ENCODE peak calls at places on chromosome 11, in ten cellular contexts. One of them, this sample, is unnamed. For H3K36me3 and H3K27me3, the result is how much of the 10 kb centered on the place peaks cover.

GRCh38 chr11:17638311-17638710 is 81.1 kb upstream of the MYOD1 start:
- DNase-seq in CD4-positive, CD25-positive, alpha-beta regulatory T cell: no peak
- DNase-seq in thoracic aorta: no peak
- DNase-seq in neuronal stem cell: no peak
- DNase-seq in neural progenitor cell: no peak
- DNase-seq in endothelial cell of umbilical vein: no peak
- DNase-seq in vagina: no peak
- DNase-seq in heart right ventricle: no peak
- DNase-seq in SJCRH30: no peak
- DNase-seq in DND-41: no peak
- DNase-seq in this sample: peak

GRCh38 chr11:5486421-5486820 is 2.1 kb upstream of the OR52D1 start:
- DNase-seq in CD4-positive, CD25-positive, alpha-beta regulatory T cell: no peak
- DNase-seq in thoracic aorta: no peak
- DNase-seq in neuronal stem cell: no peak
- DNase-seq in neural progenitor cell: no peak
- DNase-seq in endothelial cell of umbilical vein: no peak
- DNase-seq in vagina: no peak
- DNase-seq in heart right ventricle: no peak
- DNase-seq in SJCRH30: no peak
- DNase-seq in DND-41: no peak
- DNase-seq in this sample: no peak

GRCh38 chr11:16611395-16612233 is 126.8 kb upstream of the C11orf58 start:
- DNase-seq in CD4-positive, CD25-positive, alpha-beta regulatory T cell: no peak
- DNase-seq in thoracic aorta: no peak
- DNase-seq in neuronal stem cell: peak
- DNase-seq in neural progenitor cell: peak
- DNase-seq in endothelial cell of umbilical vein: no peak
- DNase-seq in vagina: no peak
- DNase-seq in heart right ventricle: no peak
- DNase-seq in SJCRH30: no peak
- DNase-seq in DND-41: no peak
- DNase-seq in this sample: peak

GRCh38 chr11:94131363-94132115 is 2.9 kb downstream of the PANX1 start:
- DNase-seq in CD4-positive, CD25-positive, alpha-beta regulatory T cell: no peak
- DNase-seq in thoracic aorta: no peak
- DNase-seq in neuronal stem cell: no peak
- DNase-seq in neural progenitor cell: no peak
- DNase-seq in endothelial cell of umbilical vein: peak
- DNase-seq in vagina: no peak
- DNase-seq in heart right ventricle: no peak
- DNase-seq in SJCRH30: no peak
- DNase-seq in DND-41: no peak
- DNase-seq in this sample: no peak

GRCh38 chr11:111207213-111207612 is 38.3 kb upstream of the POU2AF2 start:
- DNase-seq in CD4-positive, CD25-positive, alpha-beta regulatory T cell: no peak
- DNase-seq in thoracic aorta: no peak
- DNase-seq in neuronal stem cell: no peak
- DNase-seq in neural progenitor cell: no peak
- DNase-seq in endothelial cell of umbilical vein: no peak
- DNase-seq in vagina: no peak
- DNase-seq in heart right ventricle: no peak
- DNase-seq in SJCRH30: no peak
- DNase-seq in DND-41: no peak
- DNase-seq in this sample: no peak

GRCh38 chr11:3021125-3021524 is 29.0 kb upstream of the NAP1L4 start:
- DNase-seq in CD4-positive, CD25-positive, alpha-beta regulatory T cell: peak
- DNase-seq in thoracic aorta: no peak
- DNase-seq in neuronal stem cell: peak
- DNase-seq in neural progenitor cell: peak
- DNase-seq in endothelial cell of umbilical vein: peak
- DNase-seq in vagina: no peak
- DNase-seq in heart right ventricle: no peak
- DNase-seq in SJCRH30: peak
- DNase-seq in DND-41: no peak
- DNase-seq in this sample: peak

GRCh38 chr11:100908746-100909145 is 220.9 kb downstream of the PGR start:
- DNase-seq in CD4-positive, CD25-positive, alpha-beta regulatory T cell: no peak
- DNase-seq in thoracic aorta: no peak
- DNase-seq in neuronal stem cell: no peak
- DNase-seq in neural progenitor cell: no peak
- DNase-seq in endothelial cell of umbilical vein: no peak
- DNase-seq in vagina: no peak
- DNase-seq in heart right ventricle: no peak
- DNase-seq in SJCRH30: no peak
- DNase-seq in DND-41: peak
- DNase-seq in this sample: no peak

GRCh38 chr11:3058753-3059664 is 1.8 kb upstream of the CARS1 start:
- DNase-seq in CD4-positive, CD25-positive, alpha-beta regulatory T cell: no peak
- DNase-seq in thoracic aorta: no peak
- DNase-seq in neuronal stem cell: no peak
- DNase-seq in neural progenitor cell: no peak
- DNase-seq in endothelial cell of umbilical vein: peak
- DNase-seq in vagina: no peak
- DNase-seq in heart right ventricle: no peak
- DNase-seq in SJCRH30: no peak
- DNase-seq in DND-41: no peak
- DNase-seq in this sample: peak

GRCh38 chr11:47915407-47916137 is 64.8 kb upstream of the PTPRJ start:
- DNase-seq in CD4-positive, CD25-positive, alpha-beta regulatory T cell: no peak
- DNase-seq in thoracic aorta: no peak
- DNase-seq in neuronal stem cell: no peak
- DNase-seq in neural progenitor cell: no peak
- DNase-seq in endothelial cell of umbilical vein: peak
- DNase-seq in vagina: no peak
- DNase-seq in heart right ventricle: peak
- DNase-seq in SJCRH30: no peak
- DNase-seq in DND-41: no peak
- DNase-seq in this sample: no peak

GRCh38 chr11:93039841-93040240 is 70.4 kb downstream of the MTNR1B start:
- DNase-seq in CD4-positive, CD25-positive, alpha-beta regulatory T cell: no peak
- DNase-seq in thoracic aorta: no peak
- DNase-seq in neuronal stem cell: no peak
- DNase-seq in neural progenitor cell: no peak
- DNase-seq in endothelial cell of umbilical vein: no peak
- DNase-seq in vagina: no peak
- DNase-seq in heart right ventricle: no peak
- DNase-seq in SJCRH30: no peak
- DNase-seq in DND-41: no peak
- DNase-seq in this sample: no peak

GRCh38 chr11:77170107-77170506 is 42.1 kb downstream of the MYO7A start:
- DNase-seq in CD4-positive, CD25-positive, alpha-beta regulatory T cell: no peak
- DNase-seq in thoracic aorta: no peak
- DNase-seq in neuronal stem cell: no peak
- DNase-seq in neural progenitor cell: peak
- DNase-seq in endothelial cell of umbilical vein: no peak
- DNase-seq in vagina: no peak
- DNase-seq in heart right ventricle: no peak
- DNase-seq in SJCRH30: peak
- DNase-seq in DND-41: no peak
- DNase-seq in this sample: peak

GRCh38 chr11:40140560-40140959 is 1318.9 kb downstream of the LRRC4C start:
- DNase-seq in CD4-positive, CD25-positive, alpha-beta regulatory T cell: no peak
- DNase-seq in thoracic aorta: no peak
- DNase-seq in neuronal stem cell: no peak
- DNase-seq in neural progenitor cell: no peak
- DNase-seq in endothelial cell of umbilical vein: no peak
- DNase-seq in vagina: no peak
- DNase-seq in heart right ventricle: no peak
- DNase-seq in SJCRH30: no peak
- DNase-seq in DND-41: no peak
- DNase-seq in this sample: no peak

GRCh38 chr11:120333801-120334200 is 2.4 kb upstream of the ARHGEF12 start:
- DNase-seq in CD4-positive, CD25-positive, alpha-beta regulatory T cell: no peak
- DNase-seq in thoracic aorta: no peak
- DNase-seq in neuronal stem cell: no peak
- DNase-seq in neural progenitor cell: no peak
- DNase-seq in endothelial cell of umbilical vein: no peak
- DNase-seq in vagina: no peak
- DNase-seq in heart right ventricle: no peak
- DNase-seq in SJCRH30: no peak
- DNase-seq in DND-41: no peak
- DNase-seq in this sample: no peak
- H3K4me3 ChIP-seq in CD4-positive, CD25-positive, alpha-beta regulatory T cell: no peak
- H3K4me3 ChIP-seq in thoracic aorta: no peak
- H3K4me3 ChIP-seq in neuronal stem cell: no peak
- H3K4me3 ChIP-seq in neural progenitor cell: no peak
- H3K4me3 ChIP-seq in endothelial cell of umbilical vein: no peak
- H3K4me3 ChIP-seq in vagina: no peak
- H3K4me3 ChIP-seq in heart right ventricle: no peak
- H3K4me3 ChIP-seq in SJCRH30: no peak
- H3K4me3 ChIP-seq in DND-41: no peak
- H3K4me3 ChIP-seq in this sample: no peak

GRCh38 chr11:8223513-8223899 is 40.2 kb downstream of the LMO1 start:
- DNase-seq in CD4-positive, CD25-positive, alpha-beta regulatory T cell: no peak
- DNase-seq in thoracic aorta: no peak
- DNase-seq in neuronal stem cell: no peak
- DNase-seq in neural progenitor cell: no peak
- DNase-seq in endothelial cell of umbilical vein: no peak
- DNase-seq in vagina: no peak
- DNase-seq in heart right ventricle: no peak
- DNase-seq in SJCRH30: no peak
- DNase-seq in DND-41: no peak
- DNase-seq in this sample: no peak
- H3K36me3 ChIP-seq in CD4-positive, CD25-positive, alpha-beta regulatory T cell: under half
- H3K36me3 ChIP-seq in thoracic aorta: under half
- H3K36me3 ChIP-seq in neuronal stem cell: under half
- H3K36me3 ChIP-seq in neural progenitor cell: under half
- H3K36me3 ChIP-seq in endothelial cell of umbilical vein: under half
- H3K36me3 ChIP-seq in vagina: under half
- H3K36me3 ChIP-seq in heart right ventricle: under half
- H3K36me3 ChIP-seq in SJCRH30: under half
- H3K36me3 ChIP-seq in DND-41: under half
- H3K36me3 ChIP-seq in this sample: under half

DNA sequence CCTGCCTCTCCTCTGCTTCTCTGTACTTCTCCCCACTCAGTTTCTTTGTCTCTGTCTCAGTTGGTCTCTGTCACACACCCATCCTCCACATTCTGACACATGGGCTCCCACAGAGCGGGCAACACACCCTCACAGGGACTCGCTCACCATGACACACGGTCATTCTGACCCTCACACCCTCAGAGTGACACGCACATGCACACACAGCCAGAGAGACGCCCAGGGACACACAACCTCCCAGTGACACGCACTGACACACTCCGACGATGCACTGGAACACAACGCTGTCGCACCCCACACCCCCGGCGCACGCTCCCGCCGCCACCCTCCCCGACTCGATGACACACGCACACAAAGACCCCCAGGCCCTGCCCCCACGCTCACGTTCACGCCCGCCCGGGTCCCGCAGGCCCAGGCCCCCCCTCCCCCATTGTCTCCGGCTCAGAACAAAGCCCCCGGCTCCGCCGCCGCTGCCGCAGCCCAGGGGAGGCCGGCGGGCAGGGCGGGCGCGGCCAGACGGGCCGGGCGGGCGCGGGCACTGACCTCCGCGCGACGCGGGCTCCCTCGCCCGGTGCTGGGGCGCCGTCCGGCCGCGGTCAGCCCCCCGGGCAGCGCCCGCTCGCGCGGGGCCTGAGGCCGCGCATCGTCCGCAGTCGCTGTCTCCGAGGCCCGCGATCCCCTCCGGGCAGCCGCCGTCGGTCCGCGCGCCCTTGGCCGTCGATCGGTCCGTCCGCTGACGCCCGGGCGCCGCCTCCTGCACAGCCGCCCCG is 404 bp downstream of the DCHS1 start:
- DNase-seq in CD4-positive, CD25-positive, alpha-beta regulatory T cell: no peak
- DNase-seq in thoracic aorta: peak
- DNase-seq in neuronal stem cell: no peak
- DNase-seq in neural progenitor cell: peak
- DNase-seq in endothelial cell of umbilical vein: peak
- DNase-seq in vagina: no peak
- DNase-seq in heart right ventricle: peak
- DNase-seq in SJCRH30: no peak
- DNase-seq in DND-41: no peak
- DNase-seq in this sample: no peak
- H3K27me3 ChIP-seq in CD4-positive, CD25-positive, alpha-beta regulatory T cell: under half
- H3K27me3 ChIP-seq in thoracic aorta: under half
- H3K27me3 ChIP-seq in neuronal stem cell: under half
- H3K27me3 ChIP-seq in neural progenitor cell: half or more
- H3K27me3 ChIP-seq in endothelial cell of umbilical vein: under half
- H3K27me3 ChIP-seq in vagina: under half
- H3K27me3 ChIP-seq in heart right ventricle: under half
- H3K27me3 ChIP-seq in SJCRH30: under half
- H3K27me3 ChIP-seq in DND-41: under half
- H3K27me3 ChIP-seq in this sample: under half

GRCh38 chr11:123072279-123072678 is 10.3 kb upstream of the HSPA8 start:
- DNase-seq in CD4-positive, CD25-positive, alpha-beta regulatory T cell: no peak
- DNase-seq in thoracic aorta: no peak
- DNase-seq in neuronal stem cell: no peak
- DNase-seq in neural progenitor cell: no peak
- DNase-seq in endothelial cell of umbilical vein: no peak
- DNase-seq in vagina: no peak
- DNase-seq in heart right ventricle: no peak
- DNase-seq in SJCRH30: no peak
- DNase-seq in DND-41: no peak
- DNase-seq in this sample: no peak

GRCh38 chr11:123073343-123074057 is 11.6 kb upstream of the HSPA8 start:
- DNase-seq in CD4-positive, CD25-positive, alpha-beta regulatory T cell: no peak
- DNase-seq in thoracic aorta: no peak
- DNase-seq in neuronal stem cell: no peak
- DNase-seq in neural progenitor cell: no peak
- DNase-seq in endothelial cell of umbilical vein: no peak
- DNase-seq in vagina: no peak
- DNase-seq in heart right ventricle: no peak
- DNase-seq in SJCRH30: no peak
- DNase-seq in DND-41: no peak
- DNase-seq in this sample: no peak

GRCh38 chr11:123072762-123073161 is 10.8 kb upstream of the HSPA8 start:
- DNase-seq in CD4-positive, CD25-positive, alpha-beta regulatory T cell: no peak
- DNase-seq in thoracic aorta: no peak
- DNase-seq in neuronal stem cell: no peak
- DNase-seq in neural progenitor cell: no peak
- DNase-seq in endothelial cell of umbilical vein: no peak
- DNase-seq in vagina: no peak
- DNase-seq in heart right ventricle: no peak
- DNase-seq in SJCRH30: no peak
- DNase-seq in DND-41: no peak
- DNase-seq in this sample: no peak

GRCh38 chr11:123065634-123066033 is 3.7 kb upstream of the HSPA8 start:
- DNase-seq in CD4-positive, CD25-positive, alpha-beta regulatory T cell: no peak
- DNase-seq in thoracic aorta: no peak
- DNase-seq in neuronal stem cell: no peak
- DNase-seq in neural progenitor cell: no peak
- DNase-seq in endothelial cell of umbilical vein: no peak
- DNase-seq in vagina: no peak
- DNase-seq in heart right ventricle: no peak
- DNase-seq in SJCRH30: no peak
- DNase-seq in DND-41: no peak
- DNase-seq in this sample: no peak

GRCh38 chr11:123069878-123070821 is 8.2 kb upstream of the HSPA8 start:
- DNase-seq in CD4-positive, CD25-positive, alpha-beta regulatory T cell: peak
- DNase-seq in thoracic aorta: no peak
- DNase-seq in neuronal stem cell: no peak
- DNase-seq in neural progenitor cell: no peak
- DNase-seq in endothelial cell of umbilical vein: no peak
- DNase-seq in vagina: no peak
- DNase-seq in heart right ventricle: no peak
- DNase-seq in SJCRH30: no peak
- DNase-seq in DND-41: no peak
- DNase-seq in this sample: no peak
- H3K4me3 ChIP-seq in CD4-positive, CD25-positive, alpha-beta regulatory T cell: peak
- H3K4me3 ChIP-seq in thoracic aorta: peak
- H3K4me3 ChIP-seq in neuronal stem cell: no peak
- H3K4me3 ChIP-seq in neural progenitor cell: no peak
- H3K4me3 ChIP-seq in endothelial cell of umbilical vein: no peak
- H3K4me3 ChIP-seq in vagina: peak
- H3K4me3 ChIP-seq in heart right ventricle: no peak
- H3K4me3 ChIP-seq in SJCRH30: no peak
- H3K4me3 ChIP-seq in DND-41: peak
- H3K4me3 ChIP-seq in this sample: no peak

GRCh38 chr11:607971-608659 is 7.6 kb downstream of the IRF7 start:
- DNase-seq in CD4-positive, CD25-positive, alpha-beta regulatory T cell: no peak
- DNase-seq in thoracic aorta: no peak
- DNase-seq in neuronal stem cell: no peak
- DNase-seq in neural progenitor cell: no peak
- DNase-seq in endothelial cell of umbilical vein: no peak
- DNase-seq in vagina: no peak
- DNase-seq in heart right ventricle: no peak
- DNase-seq in SJCRH30: no peak
- DNase-seq in DND-41: no peak
- DNase-seq in this sample: no peak
- H3K36me3 ChIP-seq in CD4-positive, CD25-positive, alpha-beta regulatory T cell: half or more
- H3K36me3 ChIP-seq in thoracic aorta: half or more
- H3K36me3 ChIP-seq in neuronal stem cell: half or more
- H3K36me3 ChIP-seq in neural progenitor cell: under half
- H3K36me3 ChIP-seq in endothelial cell of umbilical vein: under half
- H3K36me3 ChIP-seq in vagina: under half
- H3K36me3 ChIP-seq in heart right ventricle: half or more
- H3K36me3 ChIP-seq in SJCRH30: half or more
- H3K36me3 ChIP-seq in DND-41: half or more
- H3K36me3 ChIP-seq in this sample: under half

This sample was measured in H7.